ENCODE peak calls at places on chromosomes 13 and 19, in six cellular contexts. O is K562, V is A549, Z is SK-N-SH, E is GM12878, S is HepG2. T is an unnamed sample.

GRCh38 chr19:29680447-29680846 is 15.2 kb downstream of the PLEKHF1 start:
- DNase-seq in E (no peak), S (no peak), O (no peak), Z (no peak), V (no peak), T (no peak)

GRCh38 chr13:47437411-47437810 is 540.6 kb upstream of the HTR2A start:
- DNase-seq in S (no peak), V (no peak), Z (no peak), E (no peak), O (no peak), T (no peak)

GRCh38 chr19:56823956-56824355 is 16.6 kb downstream of the PEG3 start:
- DNase-seq in O (no peak), V (no peak), S (no peak), Z (no peak), E (no peak), T (no peak)

GRCh38 chr19:34504273-34504808 is 22.8 kb downstream of the WTIP start:
- DNase-seq in Z (no peak), S (no peak), O (no peak), E (no peak), V (no peak), T (no peak)

GRCh38 chr13:63198076-63198475 is 1782.4 kb upstream of the PCDH20 start:
- DNase-seq in E (no peak), S (no peak), O (no peak), V (no peak), Z (no peak), T (no peak)

GRCh38 chr13:96822900-96823299 is 171.4 kb downstream of the OXGR1 start:
- DNase-seq in O (peak; percentile 12), S (peak; percentile 50), Z (peak; percentile 37), E (no peak), V (peak; percentile 4), T (no peak)

GRCh38 chr19:19656451-19657396 is 6.8 kb downstream of the ATP13A1 start:
- DNase-seq in V (no peak), S (no peak), Z (peak; percentile 17), O (no peak), E (no peak), T (no peak)

GRCh38 chr13:44448875-44449274 is 75.3 kb downstream of the SERP2 start:
- DNase-seq in Z (no peak), E (no peak), V (no peak), S (no peak), O (no peak), T (no peak)

GRCh38 chr19:50500060-50500752 is 10.8 kb downstream of the JOSD2 start:
- DNase-seq in O (peak; percentile 86), V (no peak), Z (peak; percentile 84), E (no peak), S (no peak), T (peak; percentile 74)

GRCh38 chr13:80040219-80040976 is 300.5 kb downstream of the SPRY2 start:
- DNase-seq in O (no peak), S (no peak), E (no peak), V (peak; percentile 39), Z (no peak), T (no peak)

GRCh38 chr19:12757544-12758274 is 6.1 kb downstream of the BEST2 start:
- DNase-seq in Z (peak; percentile 94), O (peak; percentile 88), V (peak; percentile 50), E (no peak), S (peak; percentile 70), T (peak; percentile 83)

GRCh38 chr19:2721570-2722540 is 683 bp upstream of the DIRAS1 start:
- DNase-seq in O (no peak), Z (peak; percentile 67), E (no peak), V (no peak), S (no peak), T (no peak)

GRCh38 chr13:113862766-113863510 is 938 bp downstream of the GAS6 start:
- DNase-seq in O (peak; percentile 51), S (no peak), V (peak; percentile 32), E (no peak), Z (peak; percentile 56), T (no peak)

GRCh38 chr13:50999641-51000040 is 90.0 kb downstream of the RNASEH2B start:
- DNase-seq in V (no peak), S (no peak), O (no peak), E (no peak), Z (no peak), T (no peak)

GRCh38 chr13:28636677-28637317 is 22.1 kb upstream of the POMP start:
- DNase-seq in V (peak; percentile 22), O (peak; percentile 43), Z (peak; percentile 64), S (peak; percentile 58), E (peak; percentile 68), T (peak; percentile 54)

GRCh38 chr19:30227071-30227621 is 145.0 kb upstream of the ZNF536 start:
- DNase-seq in S (no peak), O (no peak), E (no peak), Z (no peak), V (peak; percentile 48), T (no peak)

GRCh38 chr13:21359855-21360254 is 99.2 kb downstream of the ZDHHC20 start:
- DNase-seq in Z (no peak), V (no peak), O (no peak), S (no peak), E (no peak), T (peak; percentile 39)

GRCh38 chr13:46698910-46699460 is 98.0 kb downstream of the ESD start:
- DNase-seq in E (no peak), V (no peak), O (no peak), Z (peak; percentile 19), S (no peak), T (no peak)

GRCh38 chr13:74246398-74246975 is 112.3 kb upstream of the KLF12 start:
- DNase-seq in S (no peak), O (no peak), Z (no peak), V (no peak), E (no peak), T (no peak)

GRCh38 chr19:18416778-18417249 is 2.4 kb upstream of the SSBP4 start:
- DNase-seq in Z (peak; percentile 92), S (peak; percentile 70), E (no peak), O (peak; percentile 75), V (no peak), T (peak; percentile 86)

GRCh38 chr19:40088299-40089047 is 2.3 kb downstream of the ZNF780A start:
- DNase-seq in O (no peak), S (no peak), V (no peak), E (no peak), Z (no peak), T (no peak)

DNA sequence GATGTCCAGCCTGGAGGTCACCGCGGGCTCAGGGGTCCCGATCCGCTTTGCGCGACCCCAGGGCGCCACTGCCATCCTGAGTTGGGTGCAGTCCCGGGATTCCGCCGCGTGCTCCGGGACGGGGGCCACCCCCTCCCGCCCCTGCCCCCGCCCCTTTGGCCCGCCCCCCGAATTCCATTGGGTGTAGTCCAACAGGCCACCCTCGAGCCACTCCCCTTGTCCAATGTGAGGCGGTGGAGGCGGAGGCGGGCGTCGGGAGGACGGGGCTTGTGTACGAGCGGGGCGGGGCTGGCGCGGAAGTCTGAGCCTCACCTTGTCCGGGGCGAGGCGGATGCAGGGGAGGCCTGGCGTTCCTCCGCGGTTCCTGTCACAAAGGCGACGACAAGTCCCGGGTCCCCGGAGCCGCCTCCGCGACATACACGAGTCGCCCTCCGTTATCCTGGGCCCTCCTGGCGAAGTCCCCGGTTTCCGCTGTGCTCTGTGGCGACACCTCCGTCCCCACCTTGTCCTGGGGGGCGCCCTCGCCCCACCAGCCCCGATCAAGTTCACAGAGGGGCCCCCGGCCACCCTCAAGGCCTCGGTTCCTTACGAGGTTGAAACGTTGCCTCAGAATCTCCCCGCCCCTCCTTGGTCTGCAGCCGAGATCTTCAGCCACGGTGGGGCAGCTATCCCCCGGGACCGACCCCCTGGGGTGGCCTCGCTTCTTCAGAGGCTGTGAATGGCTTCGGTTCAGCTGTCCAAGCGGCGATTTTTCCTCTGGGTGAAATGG is 1.2 kb downstream of the LDLR start:
- DNase-seq in Z (peak; percentile 96), E (peak; percentile 76), V (peak; percentile 61), O (peak; percentile 94), S (peak; percentile 92), T (peak; percentile 83)
- TF ChIP-seq CHD2 in Z (peak; percentile 8), E (no peak), V (no peak), O (no peak), S (no peak), T (no peak)

GRCh38 chr13:30133554-30133912 is 173.8 kb downstream of the KATNAL1 start:
- DNase-seq in O (peak; percentile 15), E (no peak), Z (no peak), S (no peak), V (no peak), T (no peak)
- TF ChIP-seq CHD2 in O (no peak), E (no peak), Z (no peak), S (no peak), V (no peak), T (no peak)

GRCh38 chr13:100544866-100545683 is 43.5 kb downstream of the GGACT start:
- DNase-seq in S (no peak), E (no peak), O (no peak), Z (no peak), V (no peak), T (no peak)

GRCh38 chr13:100542546-100543156 is 45.9 kb downstream of the GGACT start:
- DNase-seq in E (peak; percentile 43), S (peak; percentile 35), V (peak; percentile 11), Z (no peak), O (peak; percentile 10), T (peak; percentile 44)

GRCh38 chr13:100540621-100541020 is 48.0 kb downstream of the GGACT start:
- DNase-seq in Z (no peak), S (no peak), O (no peak), E (no peak), V (no peak), T (peak; percentile 29)

GRCh38 chr13:100543872-100544602 is 44.6 kb downstream of the GGACT start:
- DNase-seq in O (no peak), E (no peak), V (no peak), S (peak; percentile 41), Z (no peak), T (no peak)

DNA sequence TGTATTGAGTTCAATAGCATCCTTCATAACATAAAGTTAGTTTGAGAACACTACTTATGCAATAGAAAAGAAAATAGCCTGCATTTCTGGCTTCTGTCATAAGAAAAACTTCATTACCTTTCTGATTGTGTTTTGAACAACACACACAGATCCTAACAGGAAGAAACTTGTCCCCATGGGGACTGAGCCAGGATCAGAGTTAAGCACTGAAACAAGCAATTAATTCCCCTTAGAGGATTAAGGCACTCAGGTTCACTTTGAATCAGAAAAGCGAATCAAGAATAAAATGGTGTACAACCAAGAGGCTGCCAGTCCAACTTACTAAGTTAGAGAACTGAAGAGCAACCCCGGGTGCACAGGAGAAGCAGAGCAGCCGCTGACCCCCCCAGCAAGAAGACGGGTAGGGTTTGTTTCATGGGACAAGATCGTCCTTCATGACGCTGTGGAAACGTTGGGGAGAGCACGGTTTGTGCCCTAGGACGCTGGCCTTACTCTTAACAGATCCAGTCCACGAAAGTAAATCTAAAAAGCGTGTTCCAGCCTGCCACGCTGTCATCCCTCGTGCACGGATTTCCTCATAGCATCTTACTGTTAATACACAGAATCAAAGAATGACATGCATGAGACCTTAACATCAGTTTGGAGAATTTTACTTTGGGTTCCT is 46.6 kb downstream of the GGACT start:
- DNase-seq in V (no peak), S (no peak), O (no peak), Z (no peak), E (no peak), T (peak; percentile 37)
- TF ChIP-seq CHD2 in V (no peak), S (no peak), O (no peak), Z (no peak), E (no peak), T (no peak)

DNA sequence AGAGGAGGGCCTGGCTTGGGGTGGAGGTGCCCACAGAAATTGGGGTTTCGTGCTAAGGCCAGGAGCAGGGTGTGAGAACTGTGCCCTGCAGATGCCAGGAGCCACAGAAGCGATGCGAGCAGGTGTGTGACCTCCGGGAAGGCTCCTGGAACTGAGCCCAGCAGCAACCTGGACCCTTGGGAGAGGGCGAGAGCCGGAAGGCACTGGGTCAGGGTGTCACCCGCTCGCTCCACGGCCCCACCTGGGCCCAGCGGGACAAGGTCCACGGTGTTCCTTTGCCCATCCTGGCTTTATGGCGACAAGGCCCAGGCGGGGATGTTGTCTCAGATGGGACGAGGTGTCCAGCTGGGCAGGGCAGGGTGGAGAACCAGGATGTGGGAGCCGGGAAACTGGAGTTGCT is 4.2 kb downstream of the MISP start:
- DNase-seq in Z (no peak), O (no peak), S (no peak), V (no peak), E (no peak), T (no peak)
- TF ChIP-seq CHD2 in Z (no peak), O (no peak), S (no peak), V (no peak), E (no peak), T (no peak)

T was measured in H1.